ENCODE peak calls at places on chromosomes 2 and 18, in ten cellular contexts. O is psoas muscle; Y is HFFc6; Q is RKO; A is mammary epithelial cell; X is stimulated activated naive CD4-positive, alpha-beta T cell; W is mesothelial cell of epicardium; G is left cardiac atrium; T is ovary; J is SJSA1. C is an unnamed sample.
A peak's percentile ranks its signal among the peaks of the same experiment; 100 is the strongest.

GRCh38 chr2:168192839-168193616 is 54.4 kb downstream of the STK39 start:
- DNase-seq in J (no peak), Q (no peak), O (no peak), X (no peak), G (no peak), A (no peak), T (no peak), W (no peak), Y (no peak), C (no peak)

GRCh38 chr2:239274391-239275001 is 126.3 kb downstream of the HDAC4 start:
- DNase-seq in T (peak; percentile 42), Q (peak; percentile 55), Y (peak; percentile 31), G (no peak), O (peak; percentile 79), X (no peak), J (peak; percentile 91), A (peak; percentile 24), W (no peak), C (peak; percentile 70)

GRCh38 chr2:83081835-83082522 is 1377.1 kb downstream of the SUCLG1 start:
- DNase-seq in J (peak; percentile 79), T (no peak), A (peak; percentile 17), X (no peak), G (peak; percentile 25), O (no peak), Q (no peak), W (no peak), Y (peak; percentile 68), C (peak; percentile 65)

GRCh38 chr2:37085731-37086147 is 1.4 kb downstream of the GPATCH11 start:
- DNase-seq in Y (peak; percentile 94), W (no peak), J (peak; percentile 10), T (no peak), O (no peak), G (no peak), Q (peak; percentile 89), X (no peak), A (peak; percentile 51), C (peak; percentile 83)

GRCh38 chr18:36127866-36128845 is 984 bp downstream of the SLC39A6 start:
- DNase-seq in O (no peak), W (peak; percentile 42), Y (peak; percentile 12), Q (peak; percentile 60), G (no peak), J (peak; percentile 2), X (no peak), A (peak; percentile 40), T (no peak), C (peak; percentile 69)

GRCh38 chr2:72636210-72636609 is 189.6 kb downstream of the EXOC6B start:
- DNase-seq in W (no peak), Q (no peak), A (no peak), O (no peak), J (no peak), X (no peak), Y (no peak), T (no peak), G (no peak), C (no peak)

GRCh38 chr2:162113771-162114168 is 38.3 kb downstream of the GCG start:
- DNase-seq in W (no peak), G (peak; percentile 25), T (no peak), Y (peak; percentile 50), X (no peak), O (no peak), J (no peak), Q (no peak), A (peak; percentile 71), C (peak; percentile 80)

GRCh38 chr18:6509417-6510198 is 94.9 kb upstream of the L3MBTL4 start:
- DNase-seq in T (no peak), A (peak; percentile 35), G (no peak), J (peak; percentile 42), X (no peak), W (no peak), Y (no peak), Q (no peak), O (no peak), C (no peak)

GRCh38 chr2:128384956-128385355 is 66.3 kb upstream of the HS6ST1 start:
- DNase-seq in G (no peak), Q (no peak), O (no peak), X (no peak), A (no peak), Y (no peak), J (no peak), W (no peak), T (no peak), C (no peak)

GRCh38 chr2:226699321-226699720 is 100.3 kb downstream of the IRS1 start:
- DNase-seq in O (peak; percentile 77), Y (peak; percentile 39), X (no peak), A (no peak), W (no peak), T (peak; percentile 45), J (peak; percentile 77), Q (no peak), G (peak; percentile 80), C (peak; percentile 59)

GRCh38 chr18:50659091-50660003 is 99.5 kb downstream of the MAPK4 start:
- DNase-seq in Y (no peak), O (no peak), T (no peak), Q (peak; percentile 60), G (no peak), J (no peak), A (peak; percentile 61), W (no peak), X (no peak), C (peak; percentile 5)

GRCh38 chr2:17273066-17273465 is 245.2 kb downstream of the RAD51AP2 start:
- DNase-seq in Y (no peak), A (peak; percentile 37), O (no peak), J (no peak), T (no peak), Q (no peak), W (no peak), X (no peak), G (no peak), C (no peak)

GRCh38 chr2:159169187-159169586 is 117.3 kb downstream of the WDSUB1 start:
- DNase-seq in J (no peak), W (no peak), Q (no peak), X (no peak), G (no peak), T (no peak), O (no peak), A (no peak), Y (no peak), C (peak; percentile 25)

GRCh38 chr2:168470880-168471475 is 14.9 kb downstream of the CERS6 start:
- DNase-seq in Y (no peak), G (no peak), T (no peak), J (no peak), A (no peak), W (no peak), X (no peak), Q (no peak), O (no peak), C (no peak)

GRCh38 chr2:64330281-64330680 is 123.7 kb upstream of the LGALSL start:
- DNase-seq in A (no peak), X (no peak), O (no peak), Y (no peak), T (no peak), J (no peak), G (no peak), Q (no peak), W (no peak), C (no peak)

GRCh38 chr2:29014811-29015414 is 33.8 kb downstream of the TOGARAM2 start:
- DNase-seq in J (peak; percentile 30), O (peak; percentile 66), X (peak; percentile 50), A (peak; percentile 34), W (no peak), Q (no peak), T (no peak), G (peak; percentile 74), Y (peak; percentile 7), C (peak; percentile 57)

GRCh38 chr2:173395567-173396351 is 41.1 kb downstream of the CDCA7 start:
- DNase-seq in Q (no peak), Y (no peak), W (no peak), X (no peak), J (no peak), O (no peak), G (no peak), T (no peak), A (no peak), C (no peak)

GRCh38 chr2:182404102-182404501 is 22.7 kb downstream of the PDE1A start:
- DNase-seq in W (no peak), Y (no peak), T (no peak), O (no peak), G (no peak), A (no peak), J (peak; percentile 12), Q (no peak), X (no peak), C (peak; percentile 48)

GRCh38 chr2:216724190-216724589 is 28.8 kb upstream of the IGFBP5 start:
- DNase-seq in W (no peak), O (no peak), Y (no peak), Q (no peak), G (no peak), T (no peak), X (no peak), J (no peak), A (peak; percentile 75), C (no peak)